ENCODE peak calls at places on chromosome 2, in six cellular contexts. One of them, this sample, is unnamed.

GRCh38 chr2:133240505-133241230 is 327.6 kb downstream of the NCKAP5 start:
- DNase-seq in HS-5: no peak
- DNase-seq in NCI-H1092 treated with DMSO at 0.1 percent for 48 hours: no peak
- DNase-seq in activated T-cell treated with anti-CD3 and anti-CD28 coated beads for 48 hours: no peak
- DNase-seq in HT1080: no peak
- DNase-seq in GM18507: no peak
- DNase-seq in this sample: no peak

GRCh38 chr2:218516614-218517013 is 51.5 kb downstream of the USP37 start:
- DNase-seq in HS-5: no peak
- DNase-seq in activated T-cell treated with anti-CD3 and anti-CD28 coated beads for 48 hours: no peak
- DNase-seq in GM18507: no peak
- DNase-seq in NCI-H1092 treated with DMSO at 0.1 percent for 48 hours: no peak
- DNase-seq in HT1080: no peak
- DNase-seq in this sample: peak; percentile 43

GRCh38 chr2:201049455-201049854 is 22.0 kb downstream of the HYCC2 start:
- DNase-seq in activated T-cell treated with anti-CD3 and anti-CD28 coated beads for 48 hours: no peak
- DNase-seq in NCI-H1092 treated with DMSO at 0.1 percent for 48 hours: no peak
- DNase-seq in HS-5: no peak
- DNase-seq in HT1080: no peak
- DNase-seq in GM18507: no peak
- DNase-seq in this sample: no peak

GRCh38 chr2:229133155-229133772 is 137.8 kb downstream of the PID1 start:
- DNase-seq in HS-5: no peak
- DNase-seq in activated T-cell treated with anti-CD3 and anti-CD28 coated beads for 48 hours: no peak
- DNase-seq in GM18507: no peak
- DNase-seq in HT1080: peak; percentile 53
- DNase-seq in NCI-H1092 treated with DMSO at 0.1 percent for 48 hours: peak; percentile 64
- DNase-seq in this sample: peak; percentile 73

GRCh38 chr2:58271826-58272225 is 30.7 kb upstream of the FANCL start:
- DNase-seq in NCI-H1092 treated with DMSO at 0.1 percent for 48 hours: no peak
- DNase-seq in HT1080: no peak
- DNase-seq in GM18507: no peak
- DNase-seq in HS-5: no peak
- DNase-seq in activated T-cell treated with anti-CD3 and anti-CD28 coated beads for 48 hours: no peak
- DNase-seq in this sample: no peak

GRCh38 chr2:89767581-89768435 is 1076.3 kb downstream of the RPIA start:
- DNase-seq in GM18507: no peak
- DNase-seq in HS-5: no peak
- DNase-seq in activated T-cell treated with anti-CD3 and anti-CD28 coated beads for 48 hours: no peak
- DNase-seq in NCI-H1092 treated with DMSO at 0.1 percent for 48 hours: no peak
- DNase-seq in HT1080: no peak
- DNase-seq in this sample: no peak

GRCh38 chr2:200253631-200254030 is 52.9 kb upstream of the SPATS2L start:
- DNase-seq in NCI-H1092 treated with DMSO at 0.1 percent for 48 hours: no peak
- DNase-seq in HS-5: no peak
- DNase-seq in GM18507: no peak
- DNase-seq in HT1080: no peak
- DNase-seq in activated T-cell treated with anti-CD3 and anti-CD28 coated beads for 48 hours: no peak
- DNase-seq in this sample: peak; percentile 66

GRCh38 chr2:23528171-23528570 is 143.2 kb downstream of the KLHL29 start:
- DNase-seq in HS-5: no peak
- DNase-seq in HT1080: no peak
- DNase-seq in activated T-cell treated with anti-CD3 and anti-CD28 coated beads for 48 hours: no peak
- DNase-seq in NCI-H1092 treated with DMSO at 0.1 percent for 48 hours: no peak
- DNase-seq in GM18507: no peak
- DNase-seq in this sample: no peak

GRCh38 chr2:241412144-241412543 is 56.1 kb downstream of the FARP2 start:
- DNase-seq in GM18507: no peak
- DNase-seq in HT1080: peak; percentile 95
- DNase-seq in NCI-H1092 treated with DMSO at 0.1 percent for 48 hours: no peak
- DNase-seq in HS-5: peak; percentile 39
- DNase-seq in activated T-cell treated with anti-CD3 and anti-CD28 coated beads for 48 hours: no peak
- DNase-seq in this sample: peak; percentile 59

GRCh38 chr2:237421542-237422047 is 7.6 kb upstream of the COL6A3 start:
- DNase-seq in activated T-cell treated with anti-CD3 and anti-CD28 coated beads for 48 hours: peak; percentile 77
- DNase-seq in HS-5: peak; percentile 64
- DNase-seq in HT1080: peak; percentile 73
- DNase-seq in GM18507: no peak
- DNase-seq in NCI-H1092 treated with DMSO at 0.1 percent for 48 hours: peak; percentile 67
- DNase-seq in this sample: peak; percentile 69

GRCh38 chr2:99140056-99140859 is 1.2 kb upstream of the C2orf15 start:
- DNase-seq in activated T-cell treated with anti-CD3 and anti-CD28 coated beads for 48 hours: no peak
- DNase-seq in HS-5: peak; percentile 13
- DNase-seq in GM18507: no peak
- DNase-seq in NCI-H1092 treated with DMSO at 0.1 percent for 48 hours: no peak
- DNase-seq in HT1080: no peak
- DNase-seq in this sample: peak; percentile 27

GRCh38 chr2:192123847-192124246 is 70.9 kb downstream of the TMEFF2 start:
- DNase-seq in NCI-H1092 treated with DMSO at 0.1 percent for 48 hours: no peak
- DNase-seq in HT1080: no peak
- DNase-seq in activated T-cell treated with anti-CD3 and anti-CD28 coated beads for 48 hours: no peak
- DNase-seq in GM18507: no peak
- DNase-seq in HS-5: no peak
- DNase-seq in this sample: no peak

GRCh38 chr2:190662754-190663153 is 13.9 kb downstream of the NAB1 start:
- DNase-seq in HT1080: no peak
- DNase-seq in NCI-H1092 treated with DMSO at 0.1 percent for 48 hours: no peak
- DNase-seq in HS-5: no peak
- DNase-seq in GM18507: no peak
- DNase-seq in activated T-cell treated with anti-CD3 and anti-CD28 coated beads for 48 hours: no peak
- DNase-seq in this sample: no peak

GRCh38 chr2:42372474-42372787 is 11.4 kb upstream of the COX7A2L start:
- DNase-seq in NCI-H1092 treated with DMSO at 0.1 percent for 48 hours: no peak
- DNase-seq in HS-5: no peak
- DNase-seq in HT1080: no peak
- DNase-seq in activated T-cell treated with anti-CD3 and anti-CD28 coated beads for 48 hours: no peak
- DNase-seq in GM18507: no peak
- DNase-seq in this sample: no peak

GRCh38 chr2:55616509-55617159 is 788 bp downstream of the PPP4R3B start:
- DNase-seq in NCI-H1092 treated with DMSO at 0.1 percent for 48 hours: peak; percentile 18
- DNase-seq in GM18507: peak; percentile 20
- DNase-seq in HT1080: peak; percentile 52
- DNase-seq in activated T-cell treated with anti-CD3 and anti-CD28 coated beads for 48 hours: no peak
- DNase-seq in HS-5: peak; percentile 16
- DNase-seq in this sample: peak; percentile 57

GRCh38 chr2:30225131-30225762 is 6.1 kb upstream of the LBH start:
- DNase-seq in NCI-H1092 treated with DMSO at 0.1 percent for 48 hours: no peak
- DNase-seq in activated T-cell treated with anti-CD3 and anti-CD28 coated beads for 48 hours: no peak
- DNase-seq in HT1080: peak; percentile 71
- DNase-seq in HS-5: no peak
- DNase-seq in GM18507: no peak
- DNase-seq in this sample: peak; percentile 27

GRCh38 chr2:199631129-199631528 is 173.4 kb upstream of the SATB2 start:
- DNase-seq in activated T-cell treated with anti-CD3 and anti-CD28 coated beads for 48 hours: no peak
- DNase-seq in NCI-H1092 treated with DMSO at 0.1 percent for 48 hours: peak; percentile 6
- DNase-seq in HS-5: no peak
- DNase-seq in GM18507: no peak
- DNase-seq in HT1080: no peak
- DNase-seq in this sample: no peak

GRCh38 chr2:85439986-85440385 is 21.5 kb downstream of the SH2D6 start:
- DNase-seq in activated T-cell treated with anti-CD3 and anti-CD28 coated beads for 48 hours: no peak
- DNase-seq in GM18507: no peak
- DNase-seq in NCI-H1092 treated with DMSO at 0.1 percent for 48 hours: no peak
- DNase-seq in HT1080: no peak
- DNase-seq in HS-5: no peak
- DNase-seq in this sample: no peak

GRCh38 chr2:128799284-128799552 is 480.6 kb upstream of the HS6ST1 start:
- DNase-seq in HT1080: no peak
- DNase-seq in NCI-H1092 treated with DMSO at 0.1 percent for 48 hours: no peak
- DNase-seq in HS-5: no peak
- DNase-seq in activated T-cell treated with anti-CD3 and anti-CD28 coated beads for 48 hours: no peak
- DNase-seq in GM18507: no peak
- DNase-seq in this sample: no peak

GRCh38 chr2:66901344-66901743 is 466.4 kb downstream of the MEIS1 start:
- DNase-seq in NCI-H1092 treated with DMSO at 0.1 percent for 48 hours: no peak
- DNase-seq in activated T-cell treated with anti-CD3 and anti-CD28 coated beads for 48 hours: no peak
- DNase-seq in HS-5: no peak
- DNase-seq in HT1080: no peak
- DNase-seq in GM18507: no peak
- DNase-seq in this sample: no peak

GRCh38 chr2:61793389-61793836 is 60.4 kb downstream of the FAM161A start:
- DNase-seq in GM18507: peak; percentile 65
- DNase-seq in HS-5: no peak
- DNase-seq in HT1080: peak; percentile 51
- DNase-seq in activated T-cell treated with anti-CD3 and anti-CD28 coated beads for 48 hours: peak; percentile 60
- DNase-seq in NCI-H1092 treated with DMSO at 0.1 percent for 48 hours: no peak
- DNase-seq in this sample: peak; percentile 55

GRCh38 chr2:217902281-217903141 is 100.3 kb downstream of the TNS1 start:
- DNase-seq in activated T-cell treated with anti-CD3 and anti-CD28 coated beads for 48 hours: no peak
- DNase-seq in NCI-H1092 treated with DMSO at 0.1 percent for 48 hours: no peak
- DNase-seq in HT1080: no peak
- DNase-seq in HS-5: no peak
- DNase-seq in GM18507: no peak
- DNase-seq in this sample: peak; percentile 90

GRCh38 chr2:192194065-192194865 is 468 bp downstream of the TMEFF2 start:
- DNase-seq in HS-5: no peak
- DNase-seq in activated T-cell treated with anti-CD3 and anti-CD28 coated beads for 48 hours: peak; percentile 12
- DNase-seq in GM18507: no peak
- DNase-seq in HT1080: no peak
- DNase-seq in NCI-H1092 treated with DMSO at 0.1 percent for 48 hours: peak; percentile 43
- DNase-seq in this sample: no peak

GRCh38 chr2:8534729-8535397 is 147.0 kb upstream of the ID2 start:
- DNase-seq in GM18507: no peak
- DNase-seq in activated T-cell treated with anti-CD3 and anti-CD28 coated beads for 48 hours: no peak
- DNase-seq in HS-5: no peak
- DNase-seq in NCI-H1092 treated with DMSO at 0.1 percent for 48 hours: no peak
- DNase-seq in HT1080: no peak
- DNase-seq in this sample: no peak

GRCh38 chr2:16393483-16394071 is 272.1 kb downstream of the CYRIA start:
- DNase-seq in NCI-H1092 treated with DMSO at 0.1 percent for 48 hours: no peak
- DNase-seq in GM18507: no peak
- DNase-seq in activated T-cell treated with anti-CD3 and anti-CD28 coated beads for 48 hours: no peak
- DNase-seq in HS-5: no peak
- DNase-seq in HT1080: no peak
- DNase-seq in this sample: no peak

GRCh38 chr2:126900646-126901319 is 2.1 kb downstream of the TEX51 start:
- DNase-seq in NCI-H1092 treated with DMSO at 0.1 percent for 48 hours: no peak
- DNase-seq in activated T-cell treated with anti-CD3 and anti-CD28 coated beads for 48 hours: no peak
- DNase-seq in HT1080: no peak
- DNase-seq in GM18507: no peak
- DNase-seq in HS-5: no peak
- DNase-seq in this sample: no peak

GRCh38 chr2:100997509-100998234 is 4.4 kb upstream of the RPL31 start:
- DNase-seq in NCI-H1092 treated with DMSO at 0.1 percent for 48 hours: no peak
- DNase-seq in GM18507: no peak
- DNase-seq in activated T-cell treated with anti-CD3 and anti-CD28 coated beads for 48 hours: no peak
- DNase-seq in HT1080: no peak
- DNase-seq in HS-5: no peak
- DNase-seq in this sample: no peak

GRCh38 chr2:46394649-46395510 is 84.5 kb upstream of the TMEM247 start:
- DNase-seq in GM18507: no peak
- DNase-seq in NCI-H1092 treated with DMSO at 0.1 percent for 48 hours: no peak
- DNase-seq in HS-5: no peak
- DNase-seq in activated T-cell treated with anti-CD3 and anti-CD28 coated beads for 48 hours: no peak
- DNase-seq in HT1080: no peak
- DNase-seq in this sample: no peak

GRCh38 chr2:40348665-40349064 is 103.2 kb downstream of the SLC8A1 start:
- DNase-seq in HT1080: no peak
- DNase-seq in activated T-cell treated with anti-CD3 and anti-CD28 coated beads for 48 hours: no peak
- DNase-seq in HS-5: no peak
- DNase-seq in GM18507: no peak
- DNase-seq in NCI-H1092 treated with DMSO at 0.1 percent for 48 hours: no peak
- DNase-seq in this sample: peak; percentile 31

GRCh38 chr2:65317841-65318240 is 90.2 kb downstream of the ACTR2 start:
- DNase-seq in HT1080: peak; percentile 19
- DNase-seq in NCI-H1092 treated with DMSO at 0.1 percent for 48 hours: no peak
- DNase-seq in activated T-cell treated with anti-CD3 and anti-CD28 coated beads for 48 hours: no peak
- DNase-seq in HS-5: no peak
- DNase-seq in GM18507: no peak
- DNase-seq in this sample: peak; percentile 61

GRCh38 chr2:160666019-160666676 is 172.5 kb upstream of the RBMS1 start:
- DNase-seq in HT1080: peak; percentile 95
- DNase-seq in activated T-cell treated with anti-CD3 and anti-CD28 coated beads for 48 hours: no peak
- DNase-seq in HS-5: peak; percentile 90
- DNase-seq in GM18507: no peak
- DNase-seq in NCI-H1092 treated with DMSO at 0.1 percent for 48 hours: peak; percentile 85
- DNase-seq in this sample: peak; percentile 99

GRCh38 chr2:146917430-146918037 is 927.3 kb upstream of the ACVR2A start:
- DNase-seq in HT1080: no peak
- DNase-seq in HS-5: no peak
- DNase-seq in GM18507: no peak
- DNase-seq in NCI-H1092 treated with DMSO at 0.1 percent for 48 hours: no peak
- DNase-seq in activated T-cell treated with anti-CD3 and anti-CD28 coated beads for 48 hours: no peak
- DNase-seq in this sample: no peak

GRCh38 chr2:20666364-20667150 is at the start of gene GDF7:
- DNase-seq in HT1080: no peak
- DNase-seq in GM18507: no peak
- DNase-seq in HS-5: no peak
- DNase-seq in activated T-cell treated with anti-CD3 and anti-CD28 coated beads for 48 hours: no peak
- DNase-seq in NCI-H1092 treated with DMSO at 0.1 percent for 48 hours: no peak
- DNase-seq in this sample: no peak

GRCh38 chr2:70994055-70994444 is 623 bp downstream of the TEX261 start:
- DNase-seq in HS-5: no peak
- DNase-seq in activated T-cell treated with anti-CD3 and anti-CD28 coated beads for 48 hours: no peak
- DNase-seq in GM18507: no peak
- DNase-seq in HT1080: no peak
- DNase-seq in NCI-H1092 treated with DMSO at 0.1 percent for 48 hours: peak; percentile 4
- DNase-seq in this sample: peak; percentile 10

GRCh38 chr2:231190531-231191197 is 7.8 kb upstream of the ARMC9 start:
- DNase-seq in HT1080: no peak
- DNase-seq in NCI-H1092 treated with DMSO at 0.1 percent for 48 hours: no peak
- DNase-seq in activated T-cell treated with anti-CD3 and anti-CD28 coated beads for 48 hours: no peak
- DNase-seq in GM18507: no peak
- DNase-seq in HS-5: no peak
- DNase-seq in this sample: peak; percentile 21

GRCh38 chr2:212494413-212495020 is 44.1 kb downstream of the ERBB4 start:
- DNase-seq in HT1080: no peak
- DNase-seq in NCI-H1092 treated with DMSO at 0.1 percent for 48 hours: no peak
- DNase-seq in HS-5: no peak
- DNase-seq in GM18507: no peak
- DNase-seq in activated T-cell treated with anti-CD3 and anti-CD28 coated beads for 48 hours: no peak
- DNase-seq in this sample: peak; percentile 70

GRCh38 chr2:132256251-132256902 is 94.6 kb upstream of the ANKRD30BL start:
- DNase-seq in NCI-H1092 treated with DMSO at 0.1 percent for 48 hours: no peak
- DNase-seq in HT1080: no peak
- DNase-seq in HS-5: no peak
- DNase-seq in GM18507: no peak
- DNase-seq in activated T-cell treated with anti-CD3 and anti-CD28 coated beads for 48 hours: no peak
- DNase-seq in this sample: no peak

GRCh38 chr2:8511868-8512612 is 169.8 kb upstream of the ID2 start:
- DNase-seq in NCI-H1092 treated with DMSO at 0.1 percent for 48 hours: no peak
- DNase-seq in GM18507: no peak
- DNase-seq in HS-5: peak; percentile 19
- DNase-seq in activated T-cell treated with anti-CD3 and anti-CD28 coated beads for 48 hours: no peak
- DNase-seq in HT1080: peak; percentile 60
- DNase-seq in this sample: peak; percentile 13

GRCh38 chr2:45778720-45779171 is 127.3 kb downstream of the PRKCE start:
- DNase-seq in GM18507: peak; percentile 50
- DNase-seq in NCI-H1092 treated with DMSO at 0.1 percent for 48 hours: no peak
- DNase-seq in HT1080: peak; percentile 54
- DNase-seq in activated T-cell treated with anti-CD3 and anti-CD28 coated beads for 48 hours: peak; percentile 29
- DNase-seq in HS-5: no peak
- DNase-seq in this sample: peak; percentile 68